ENCODE peak calls at places on chromosome 3, in four cellular contexts. F, W, M and O are unnamed samples.

GRCh38 chr3:122564155-122564912 is at the start of the genes DTX3L and PARP9:
- DNase-seq in W (peak; percentile 90), M (peak; percentile 68), F (peak; percentile 64), O (peak; percentile 83)

GRCh38 chr3:108406661-108407206 is 103.7 kb downstream of the MYH15 start:
- DNase-seq in M (peak; percentile 36), F (peak; percentile 71), W (peak; percentile 70), O (peak; percentile 71)

GRCh38 chr3:49785565-49786356 is 581 bp downstream of the IP6K1 start:
- DNase-seq in F (no peak), W (peak; percentile 59), M (no peak), O (no peak)

GRCh38 chr3:69738291-69738690 is 973 bp upstream of the MITF start:
- DNase-seq in W (no peak), M (no peak), F (no peak), O (no peak)

GRCh38 chr3:5038243-5038642 is 59.0 kb downstream of the BHLHE40 start:
- DNase-seq in F (no peak), M (no peak), W (no peak), O (no peak)

GRCh38 chr3:151923901-151924300 is 50.5 kb downstream of the SUCNR1 start:
- DNase-seq in M (no peak), W (no peak), F (no peak), O (no peak)

GRCh38 chr3:74048686-74049085 is 423.9 kb upstream of the PDZRN3 start:
- DNase-seq in W (no peak), F (no peak), M (no peak), O (no peak)

GRCh38 chr3:158053386-158053785 is 52.8 kb downstream of the SHOX2 start:
- DNase-seq in F (no peak), M (no peak), W (no peak), O (no peak)

GRCh38 chr3:52244061-52244628 is 1.4 kb upstream of the PPM1M start:
- DNase-seq in F (no peak), M (no peak), W (no peak), O (no peak)

GRCh38 chr3:115839246-115839645 is 215.9 kb downstream of the GAP43 start:
- DNase-seq in M (no peak), W (no peak), F (no peak), O (no peak)

GRCh38 chr3:12423918-12424634 is 60.2 kb upstream of the TSEN2 start:
- DNase-seq in M (no peak), W (peak; percentile 40), F (no peak), O (peak; percentile 71)

GRCh38 chr3:137583256-137583655 is 180.9 kb upstream of the SOX14 start:
- DNase-seq in W (no peak), F (peak; percentile 0), M (no peak), O (no peak)

GRCh38 chr3:53858096-53858741 is 11.9 kb downstream of the IL17RB start:
- DNase-seq in W (no peak), F (no peak), M (no peak), O (no peak)

GRCh38 chr3:123481722-123482457 is 33.0 kb upstream of the ADCY5 start:
- DNase-seq in W (no peak), F (no peak), M (no peak), O (no peak)

GRCh38 chr3:159196316-159196715 is 394.5 kb downstream of the MFSD1 start:
- DNase-seq in F (no peak), M (no peak), W (no peak), O (no peak)

GRCh38 chr3:107384907-107385306 is 7.7 kb downstream of the CCDC54 start:
- DNase-seq in F (no peak), W (no peak), M (no peak), O (no peak)

GRCh38 chr3:73324203-73325155 is 263.0 kb downstream of the EBLN2 start:
- DNase-seq in W (no peak), F (no peak), M (no peak), O (no peak)

GRCh38 chr3:49666592-49666991 is 7.6 kb upstream of the APEH start:
- DNase-seq in M (no peak), F (peak; percentile 81), W (no peak), O (no peak)

GRCh38 chr3:5304789-5305680 is 117.5 kb downstream of the EDEM1 start:
- DNase-seq in F (peak; percentile 34), M (peak; percentile 60), W (peak; percentile 37), O (peak; percentile 41)

GRCh38 chr3:133425898-133426297 is 26.0 kb downstream of the BFSP2 start:
- DNase-seq in W (no peak), F (no peak), M (no peak), O (no peak)

GRCh38 chr3:31008986-31009385 is 114.5 kb upstream of the GADL1 start:
- DNase-seq in M (no peak), W (no peak), F (no peak), O (no peak)

GRCh38 chr3:70742081-70742480 is 429.6 kb upstream of the MDFIC2 start:
- DNase-seq in M (no peak), F (no peak), W (no peak), O (no peak)

GRCh38 chr3:170432416-170432815 is 13.7 kb downstream of the CLDN11 start:
- DNase-seq in M (no peak), W (no peak), F (no peak), O (no peak)

GRCh38 chr3:139548801-139549200 is 9.3 kb upstream of the RBP1 start:
- DNase-seq in F (no peak), W (no peak), M (no peak), O (no peak)

GRCh38 chr3:50168791-50169190 is 13.7 kb downstream of the SEMA3F start:
- DNase-seq in F (no peak), W (no peak), M (no peak), O (no peak)

GRCh38 chr3:105618561-105618960 is 250.3 kb downstream of the CBLB start:
- DNase-seq in M (no peak), F (no peak), W (no peak), O (no peak)

GRCh38 chr3:72413228-72413627 is 435.0 kb downstream of the SHQ1 start:
- DNase-seq in M (no peak), W (no peak), F (peak; percentile 39), O (no peak)

GRCh38 chr3:174618368-174618767 is 240.8 kb upstream of the NAALADL2 start:
- DNase-seq in M (no peak), W (no peak), F (no peak), O (no peak)

GRCh38 chr3:175571096-175571495 is 712.0 kb downstream of the NAALADL2 start:
- DNase-seq in W (no peak), F (no peak), M (no peak), O (no peak)

GRCh38 chr3:161274691-161275298 is 53.7 kb downstream of the NMD3 start:
- DNase-seq in M (peak; percentile 58), F (peak; percentile 51), W (peak; percentile 27), O (no peak)

GRCh38 chr3:113551821-113552220 is 19.5 kb downstream of the SIDT1 start:
- DNase-seq in F (no peak), W (no peak), M (no peak), O (no peak)

GRCh38 chr3:188503647-188504046 is 349.7 kb downstream of the LPP start:
- DNase-seq in M (no peak), F (no peak), W (no peak), O (no peak)

GRCh38 chr3:129769616-129770015 is 123.9 kb downstream of the TMCC1 start:
- DNase-seq in W (no peak), M (no peak), F (no peak), O (no peak)

GRCh38 chr3:66797916-66798560 is 200.1 kb upstream of the KBTBD8 start:
- DNase-seq in M (no peak), W (no peak), F (no peak), O (no peak)

GRCh38 chr3:178201714-178202113 is 334.5 kb upstream of the KCNMB2 start:
- DNase-seq in M (no peak), W (peak; percentile 19), F (no peak), O (no peak)

GRCh38 chr3:16888785-16889607 is 4.2 kb downstream of the PLCL2 start:
- DNase-seq in F (no peak), M (no peak), W (no peak), O (no peak)

GRCh38 chr3:47225310-47225906 is 57.2 kb downstream of the KIF9 start:
- DNase-seq in W (no peak), M (no peak), F (no peak), O (no peak)

GRCh38 chr3:184563569-184563925 is 2.0 kb downstream of the EPHB3 start:
- DNase-seq in F (no peak), W (no peak), M (no peak), O (no peak)
- H3K4me3 ChIP-seq in F (no peak overlapping the region), W (no peak overlapping the region), M (no peak overlapping the region), O (no peak overlapping the region)

GRCh38 chr3:79405183-79405582 is 362.6 kb downstream of the ROBO1 start:
- DNase-seq in F (peak; percentile 24), W (no peak), M (no peak), O (no peak)
- TF ChIP-seq USF2 in F (no peak), W (no peak), M (no peak), O (no peak)

DNA sequence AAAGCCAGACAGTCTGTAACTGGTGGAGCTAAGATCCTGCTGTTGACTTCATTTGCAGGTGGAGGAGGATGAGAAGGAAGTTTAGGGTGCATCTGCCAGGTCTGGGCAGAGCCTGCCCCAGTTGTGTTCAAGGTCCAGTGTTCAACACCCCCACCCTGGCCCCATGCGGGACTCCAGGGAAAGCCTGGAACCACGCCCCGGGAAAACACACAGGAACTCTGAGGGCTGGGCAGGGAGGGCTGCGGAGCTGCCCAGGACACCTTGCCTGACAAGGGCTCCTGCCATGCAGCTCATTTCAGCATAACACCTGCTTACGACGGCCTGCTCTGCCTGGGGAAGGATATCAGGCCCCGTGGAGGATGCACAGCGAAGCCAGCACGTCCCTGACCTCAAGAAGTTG is 286.3 kb downstream of the XXYLT1 start:
- DNase-seq in F (no peak), M (no peak), W (no peak), O (no peak)
- H3K4me3 ChIP-seq in F (no peak overlapping the region), M (no peak overlapping the region), W (no peak overlapping the region), O (no peak overlapping the region)

GRCh38 chr3:58627580-58627894 is 39.0 kb downstream of the FAM3D start:
- DNase-seq in W (peak; percentile 53), F (no peak), M (no peak), O (no peak)

GRCh38 chr3:58629629-58630028 is 36.9 kb downstream of the FAM3D start:
- DNase-seq in F (no peak), W (no peak), M (no peak), O (no peak)

GRCh38 chr3:58630081-58630709 is 36.4 kb downstream of the FAM3D start:
- DNase-seq in F (peak; percentile 46), M (peak; percentile 72), W (peak; percentile 85), O (peak; percentile 27)

GRCh38 chr3:58627941-58628340 is 38.6 kb downstream of the FAM3D start:
- DNase-seq in W (no peak), M (no peak), F (no peak), O (no peak)

GRCh38 chr3:58628823-58629562 is 37.6 kb downstream of the FAM3D start:
- DNase-seq in M (no peak), W (peak; percentile 33), F (peak; percentile 10), O (no peak)
- TF ChIP-seq USF2 in M (no peak), W (no peak), F (no peak), O (no peak)

GRCh38 chr3:126266850-126267168 is 86.4 kb upstream of the ALDH1L1 start:
- DNase-seq in F (no peak), W (no peak), M (no peak), O (no peak)
- H3K4me3 ChIP-seq in F (peak overlapping the region; percentile 67), W (no peak overlapping the region), M (no peak overlapping the region), O (peak overlapping the region; percentile 42)